ENCODE peak calls at places on chromosome 15, in five cellular contexts. D is AG04449; P is activated T-helper 9 cell treated with anti-CD3 and anti-CD28 coated beads, Interleukin-2, amount 50 U/mL, for 16 hours; I is stimulated activated naive CD8-positive, alpha-beta T cell treated with anti-CD3 and anti-CD28 coated beads, Interleukin-15, Interleukin-2, amounts not matched to agents 100 U/mL and 50 U/mL, for 24 hours; E is kidney epithelial cell. R is an unnamed sample.

GRCh38 chr15:99974246-99974645 is 241.0 kb upstream of the LYSMD4 start:
- DNase-seq in D (no peak), P (no peak), I (no peak), E (no peak), R (no peak)

GRCh38 chr15:69841046-69841828 is 256.5 kb downstream of the TLE3 start:
- DNase-seq in D (no peak), P (no peak), I (no peak), E (no peak), R (no peak)

GRCh38 chr15:65772909-65773308 is 19.2 kb downstream of the DENND4A start:
- DNase-seq in D (no peak), P (no peak), I (no peak), E (no peak), R (no peak)

GRCh38 chr15:61621865-61622264 is 392.8 kb upstream of the RORA start:
- DNase-seq in D (no peak), P (no peak), I (no peak), E (no peak), R (no peak)

GRCh38 chr15:96115642-96116041 is 214.9 kb upstream of the NR2F2 start:
- DNase-seq in D (peak; percentile 56), P (no peak), I (no peak), E (peak; percentile 34), R (no peak)

GRCh38 chr15:68812596-68813548 is 7.8 kb downstream of the ANP32A start:
- DNase-seq in D (no peak), P (no peak), I (no peak), E (no peak), R (no peak)

GRCh38 chr15:80695911-80696651 is 971 bp downstream of the ABHD17C start:
- DNase-seq in D (no peak), P (peak; percentile 3), I (peak; percentile 25), E (no peak), R (peak; percentile 60)

GRCh38 chr15:68541743-68542142 is 37.0 kb upstream of the CORO2B start:
- DNase-seq in D (no peak), P (no peak), I (no peak), E (no peak), R (no peak)

GRCh38 chr15:86077070-86077469 is 2.6 kb upstream of the AGBL1 start:
- DNase-seq in D (no peak), P (no peak), I (no peak), E (no peak), R (no peak)

GRCh38 chr15:90337256-90337655 is 14.8 kb upstream of the ZNF774 start:
- DNase-seq in D (no peak), P (no peak), I (no peak), E (no peak), R (no peak)

GRCh38 chr15:41336549-41336948 is 3.9 kb downstream of the NUSAP1 start:
- DNase-seq in D (no peak), P (no peak), I (no peak), E (no peak), R (no peak)